ENCODE peak calls at places on chromosomes 4 and X, in ten cellular contexts. One of them, this sample, is unnamed.

GRCh38 chr4:8580321-8581093 is at the start of gene GPR78:
- DNase-seq in IMR-90: peak; percentile 49
- DNase-seq in H9: peak; percentile 93
- DNase-seq in body of pancreas: peak; percentile 55
- DNase-seq in heart left ventricle: peak; percentile 55
- DNase-seq in thyroid gland: peak; percentile 77
- DNase-seq in tibial artery: no peak
- DNase-seq in ovary: peak; percentile 84
- DNase-seq in uterus: peak; percentile 41
- DNase-seq in cardiac muscle cell: peak; percentile 65
- DNase-seq in this sample: peak; percentile 88

GRCh38 chrX:54640721-54641120 is 110.7 kb downstream of the GNL3L start:
- DNase-seq in thyroid gland: no peak
- DNase-seq in ovary: no peak
- DNase-seq in H9: no peak
- DNase-seq in uterus: no peak
- DNase-seq in cardiac muscle cell: no peak
- DNase-seq in body of pancreas: no peak
- DNase-seq in IMR-90: no peak
- DNase-seq in tibial artery: no peak
- DNase-seq in heart left ventricle: no peak
- DNase-seq in this sample: no peak

GRCh38 chrX:9464435-9465371 is at the start of gene TBL1X:
- DNase-seq in thyroid gland: peak; percentile 52
- DNase-seq in tibial artery: peak; percentile 22
- DNase-seq in heart left ventricle: peak; percentile 69
- DNase-seq in uterus: peak; percentile 68
- DNase-seq in IMR-90: peak; percentile 19
- DNase-seq in ovary: peak; percentile 71
- DNase-seq in cardiac muscle cell: peak; percentile 58
- DNase-seq in H9: peak; percentile 34
- DNase-seq in body of pancreas: peak; percentile 31
- DNase-seq in this sample: no peak

GRCh38 chr4:98430708-98431403 is 169.7 kb downstream of the RAP1GDS1 start:
- DNase-seq in ovary: no peak
- DNase-seq in body of pancreas: no peak
- DNase-seq in thyroid gland: no peak
- DNase-seq in IMR-90: peak; percentile 96
- DNase-seq in tibial artery: no peak
- DNase-seq in H9: no peak
- DNase-seq in uterus: no peak
- DNase-seq in heart left ventricle: no peak
- DNase-seq in cardiac muscle cell: peak; percentile 37
- DNase-seq in this sample: no peak

GRCh38 chrX:46208225-46208854 is 336.9 kb downstream of the ZNF674 start:
- DNase-seq in cardiac muscle cell: no peak
- DNase-seq in ovary: no peak
- DNase-seq in heart left ventricle: no peak
- DNase-seq in uterus: no peak
- DNase-seq in IMR-90: no peak
- DNase-seq in body of pancreas: no peak
- DNase-seq in thyroid gland: no peak
- DNase-seq in tibial artery: no peak
- DNase-seq in H9: no peak
- DNase-seq in this sample: no peak

GRCh38 chr4:57405359-57405758 is 295.2 kb upstream of the IGFBP7 start:
- DNase-seq in uterus: no peak
- DNase-seq in cardiac muscle cell: no peak
- DNase-seq in tibial artery: no peak
- DNase-seq in thyroid gland: no peak
- DNase-seq in body of pancreas: no peak
- DNase-seq in H9: no peak
- DNase-seq in ovary: no peak
- DNase-seq in IMR-90: no peak
- DNase-seq in heart left ventricle: no peak
- DNase-seq in this sample: no peak

GRCh38 chr4:8547108-8547911 is 32.9 kb upstream of the GPR78 start:
- DNase-seq in cardiac muscle cell: peak; percentile 46
- DNase-seq in tibial artery: no peak
- DNase-seq in H9: peak; percentile 75
- DNase-seq in heart left ventricle: peak; percentile 16
- DNase-seq in body of pancreas: peak; percentile 43
- DNase-seq in ovary: no peak
- DNase-seq in uterus: no peak
- DNase-seq in IMR-90: peak; percentile 51
- DNase-seq in thyroid gland: peak; percentile 34
- DNase-seq in this sample: peak; percentile 39

GRCh38 chr4:48949518-48950207 is 36.4 kb upstream of the CWH43 start:
- DNase-seq in body of pancreas: no peak
- DNase-seq in uterus: no peak
- DNase-seq in cardiac muscle cell: no peak
- DNase-seq in heart left ventricle: no peak
- DNase-seq in thyroid gland: no peak
- DNase-seq in ovary: no peak
- DNase-seq in IMR-90: no peak
- DNase-seq in H9: no peak
- DNase-seq in tibial artery: no peak
- DNase-seq in this sample: no peak

GRCh38 chrX:96692454-96692853 is 7.8 kb downstream of the DIAPH2 start:
- DNase-seq in H9: no peak
- DNase-seq in tibial artery: no peak
- DNase-seq in uterus: no peak
- DNase-seq in ovary: no peak
- DNase-seq in heart left ventricle: no peak
- DNase-seq in IMR-90: peak; percentile 10
- DNase-seq in cardiac muscle cell: peak; percentile 57
- DNase-seq in thyroid gland: no peak
- DNase-seq in body of pancreas: no peak
- DNase-seq in this sample: no peak

GRCh38 chrX:96685205-96686099 is 810 bp downstream of the DIAPH2 start:
- DNase-seq in ovary: peak; percentile 47
- DNase-seq in cardiac muscle cell: peak; percentile 56
- DNase-seq in uterus: peak; percentile 27
- DNase-seq in IMR-90: peak; percentile 55
- DNase-seq in tibial artery: peak; percentile 41
- DNase-seq in body of pancreas: peak; percentile 21
- DNase-seq in H9: peak; percentile 33
- DNase-seq in heart left ventricle: peak; percentile 35
- DNase-seq in thyroid gland: peak; percentile 4
- DNase-seq in this sample: no peak

GRCh38 chrX:96689951-96690350 is 5.3 kb downstream of the DIAPH2 start:
- DNase-seq in uterus: no peak
- DNase-seq in H9: no peak
- DNase-seq in IMR-90: peak; percentile 47
- DNase-seq in thyroid gland: no peak
- DNase-seq in cardiac muscle cell: no peak
- DNase-seq in tibial artery: no peak
- DNase-seq in heart left ventricle: no peak
- DNase-seq in body of pancreas: no peak
- DNase-seq in ovary: no peak
- DNase-seq in this sample: no peak

GRCh38 chrX:96692911-96693310 is 8.3 kb downstream of the DIAPH2 start:
- DNase-seq in H9: no peak
- DNase-seq in thyroid gland: no peak
- DNase-seq in IMR-90: no peak
- DNase-seq in heart left ventricle: no peak
- DNase-seq in tibial artery: no peak
- DNase-seq in ovary: no peak
- DNase-seq in cardiac muscle cell: no peak
- DNase-seq in body of pancreas: no peak
- DNase-seq in uterus: no peak
- DNase-seq in this sample: no peak

GRCh38 chrX:96688789-96689188 is 4.1 kb downstream of the DIAPH2 start:
- DNase-seq in heart left ventricle: no peak
- DNase-seq in thyroid gland: no peak
- DNase-seq in uterus: no peak
- DNase-seq in IMR-90: no peak
- DNase-seq in ovary: no peak
- DNase-seq in body of pancreas: no peak
- DNase-seq in H9: no peak
- DNase-seq in tibial artery: no peak
- DNase-seq in cardiac muscle cell: no peak
- DNase-seq in this sample: no peak
- H3K27me3 ChIP-seq in heart left ventricle: no peaks in the 10 kb centered on the region
- H3K27me3 ChIP-seq in thyroid gland: no peaks in the 10 kb centered on the region
- H3K27me3 ChIP-seq in uterus: no peaks in the 10 kb centered on the region
- H3K27me3 ChIP-seq in IMR-90: no peaks in the 10 kb centered on the region
- H3K27me3 ChIP-seq in ovary: no peaks in the 10 kb centered on the region
- H3K27me3 ChIP-seq in body of pancreas: no peaks in the 10 kb centered on the region
- H3K27me3 ChIP-seq in H9: no peaks in the 10 kb centered on the region
- H3K27me3 ChIP-seq in tibial artery: no peaks in the 10 kb centered on the region
- H3K27me3 ChIP-seq in cardiac muscle cell: no peaks in the 10 kb centered on the region
- H3K27me3 ChIP-seq in this sample: no peaks in the 10 kb centered on the region

DNA sequence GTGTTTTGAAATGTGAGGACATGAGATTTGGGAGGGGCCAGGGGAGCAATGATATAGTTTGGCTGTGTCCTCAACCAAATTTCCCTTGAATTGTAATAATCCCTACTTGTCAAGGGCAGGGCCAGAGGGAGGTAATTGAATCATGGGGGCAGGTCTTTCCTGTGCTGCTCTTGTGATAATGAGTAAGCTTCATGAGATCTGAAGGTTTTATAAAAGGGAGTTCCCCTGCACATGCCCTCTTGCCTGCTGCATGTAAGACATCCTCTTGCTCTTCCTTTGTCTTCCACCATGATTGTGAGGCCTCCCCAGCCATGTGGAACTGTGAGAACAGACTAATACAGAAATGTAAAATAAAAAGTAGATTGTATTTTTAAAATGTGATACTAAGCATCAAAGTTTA is 1294.9 kb downstream of the ADGRL3 start:
- DNase-seq in IMR-90: no peak
- DNase-seq in heart left ventricle: no peak
- DNase-seq in ovary: no peak
- DNase-seq in thyroid gland: no peak
- DNase-seq in body of pancreas: no peak
- DNase-seq in cardiac muscle cell: no peak
- DNase-seq in H9: no peak
- DNase-seq in tibial artery: no peak
- DNase-seq in uterus: no peak
- DNase-seq in this sample: no peak
- H3K27ac ChIP-seq in IMR-90: no peak overlapping the region
- H3K27ac ChIP-seq in heart left ventricle: no peak overlapping the region
- H3K27ac ChIP-seq in ovary: no peak overlapping the region
- H3K27ac ChIP-seq in thyroid gland: no peak overlapping the region
- H3K27ac ChIP-seq in body of pancreas: no peak overlapping the region
- H3K27ac ChIP-seq in cardiac muscle cell: no peak overlapping the region
- H3K27ac ChIP-seq in H9: no peak overlapping the region
- H3K27ac ChIP-seq in tibial artery: no peak overlapping the region
- H3K27ac ChIP-seq in uterus: no peak overlapping the region
- H3K27ac ChIP-seq in this sample: no peak overlapping the region

GRCh38 chr4:74223801-74224200 is 65.9 kb downstream of the MTHFD2L start:
- DNase-seq in uterus: no peak
- DNase-seq in cardiac muscle cell: peak; percentile 62
- DNase-seq in ovary: no peak
- DNase-seq in thyroid gland: no peak
- DNase-seq in IMR-90: peak; percentile 59
- DNase-seq in body of pancreas: no peak
- DNase-seq in tibial artery: no peak
- DNase-seq in heart left ventricle: no peak
- DNase-seq in H9: no peak
- DNase-seq in this sample: no peak

GRCh38 chr4:74223098-74223497 is 65.2 kb downstream of the MTHFD2L start:
- DNase-seq in uterus: no peak
- DNase-seq in cardiac muscle cell: no peak
- DNase-seq in tibial artery: no peak
- DNase-seq in ovary: no peak
- DNase-seq in heart left ventricle: no peak
- DNase-seq in IMR-90: no peak
- DNase-seq in thyroid gland: no peak
- DNase-seq in H9: no peak
- DNase-seq in body of pancreas: no peak
- DNase-seq in this sample: no peak

GRCh38 chr4:74230902-74231499 is 73.1 kb downstream of the MTHFD2L start:
- DNase-seq in ovary: no peak
- DNase-seq in thyroid gland: no peak
- DNase-seq in IMR-90: peak; percentile 56
- DNase-seq in body of pancreas: no peak
- DNase-seq in tibial artery: no peak
- DNase-seq in uterus: no peak
- DNase-seq in H9: no peak
- DNase-seq in heart left ventricle: peak; percentile 34
- DNase-seq in cardiac muscle cell: peak; percentile 84
- DNase-seq in this sample: no peak

DNA sequence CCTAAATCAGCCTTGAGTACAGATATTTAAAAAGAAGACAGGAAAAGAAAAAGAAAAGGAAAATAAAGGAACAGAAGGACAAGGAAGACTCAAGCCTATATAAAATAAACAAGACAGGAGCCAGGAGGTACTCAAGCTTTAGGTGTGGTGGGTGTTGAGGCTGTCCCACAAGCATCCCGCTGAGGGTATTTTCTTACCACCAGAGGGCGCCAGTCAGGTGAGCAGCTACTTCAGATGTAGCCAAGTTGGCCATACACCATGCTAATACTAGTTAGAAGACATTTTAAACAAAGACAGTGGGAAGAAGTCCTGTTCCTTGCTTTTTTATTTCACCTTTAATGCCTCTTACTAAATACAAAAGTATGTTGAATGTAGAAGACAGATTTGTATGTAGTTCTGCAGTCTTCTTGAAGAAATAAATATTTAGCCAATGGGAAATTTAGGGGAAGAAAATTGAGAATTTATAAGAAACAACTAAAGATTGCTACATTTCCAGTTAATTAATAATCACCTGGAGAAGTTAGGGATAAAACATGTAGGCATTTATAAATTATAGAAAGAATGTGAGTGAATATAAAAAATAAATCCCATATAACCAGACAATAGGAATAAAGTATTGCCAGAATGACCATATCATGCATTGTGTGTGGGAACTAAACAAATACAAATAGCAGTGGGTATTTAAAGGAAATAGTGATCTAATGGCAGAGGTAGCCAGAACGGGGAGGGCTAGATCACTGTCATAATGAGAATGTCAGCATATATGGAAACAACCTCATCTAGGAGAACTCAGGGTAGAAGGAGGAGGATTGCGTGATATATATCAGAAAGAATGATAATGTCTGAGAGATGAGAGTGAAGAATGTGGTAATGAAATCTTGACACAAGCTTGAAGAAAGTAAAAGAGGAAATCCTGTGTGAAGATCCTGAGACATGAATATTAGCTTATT is 71.0 kb downstream of the MTHFD2L start:
- DNase-seq in body of pancreas: peak; percentile 76
- DNase-seq in H9: peak; percentile 84
- DNase-seq in uterus: peak; percentile 33
- DNase-seq in cardiac muscle cell: peak; percentile 89
- DNase-seq in tibial artery: peak; percentile 57
- DNase-seq in ovary: peak; percentile 33
- DNase-seq in heart left ventricle: peak; percentile 65
- DNase-seq in IMR-90: peak; percentile 67
- DNase-seq in thyroid gland: peak; percentile 79
- DNase-seq in this sample: peak; percentile 60
- H3K9me3 ChIP-seq in body of pancreas: no peaks in the 10 kb centered on the region
- H3K9me3 ChIP-seq in H9: no peaks in the 10 kb centered on the region
- H3K9me3 ChIP-seq in uterus: no peaks in the 10 kb centered on the region
- H3K9me3 ChIP-seq in cardiac muscle cell: no peaks in the 10 kb centered on the region
- H3K9me3 ChIP-seq in tibial artery: no peaks in the 10 kb centered on the region
- H3K9me3 ChIP-seq in ovary: no peaks in the 10 kb centered on the region
- H3K9me3 ChIP-seq in heart left ventricle: no peaks in the 10 kb centered on the region
- H3K9me3 ChIP-seq in IMR-90: no peaks in the 10 kb centered on the region
- H3K9me3 ChIP-seq in thyroid gland: no peaks in the 10 kb centered on the region
- H3K9me3 ChIP-seq in this sample: no peaks in the 10 kb centered on the region

DNA sequence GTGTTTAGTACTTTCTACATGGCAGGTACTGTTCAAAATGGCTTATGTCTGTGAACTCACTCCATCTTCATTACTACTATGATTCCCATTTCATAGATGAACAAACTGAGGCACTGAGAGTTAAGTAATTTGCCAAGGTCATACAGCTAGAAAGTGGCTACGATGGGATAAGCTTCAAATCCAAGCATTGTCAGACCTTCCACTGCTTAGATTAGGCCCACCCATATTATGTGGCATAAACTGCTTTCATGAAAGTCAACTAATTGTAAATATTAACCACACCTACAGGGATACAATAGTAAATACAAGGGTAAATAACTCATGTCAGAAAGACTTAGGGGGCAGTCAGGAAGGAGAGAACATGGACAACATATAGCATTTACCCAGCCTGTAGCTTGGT is 68.8 kb downstream of the SLITRK2 start:
- DNase-seq in heart left ventricle: no peak
- DNase-seq in tibial artery: no peak
- DNase-seq in IMR-90: no peak
- DNase-seq in body of pancreas: no peak
- DNase-seq in thyroid gland: no peak
- DNase-seq in cardiac muscle cell: no peak
- DNase-seq in ovary: no peak
- DNase-seq in H9: no peak
- DNase-seq in uterus: no peak
- DNase-seq in this sample: no peak
- H3K27me3 ChIP-seq in heart left ventricle: no peaks in the 10 kb centered on the region
- H3K27me3 ChIP-seq in tibial artery: no peaks in the 10 kb centered on the region
- H3K27me3 ChIP-seq in IMR-90: no peaks in the 10 kb centered on the region
- H3K27me3 ChIP-seq in body of pancreas: no peaks in the 10 kb centered on the region
- H3K27me3 ChIP-seq in thyroid gland: no peaks in the 10 kb centered on the region
- H3K27me3 ChIP-seq in cardiac muscle cell: no peaks in the 10 kb centered on the region
- H3K27me3 ChIP-seq in ovary: no peaks in the 10 kb centered on the region
- H3K27me3 ChIP-seq in H9: no peaks in the 10 kb centered on the region
- H3K27me3 ChIP-seq in uterus: no peaks in the 10 kb centered on the region
- H3K27me3 ChIP-seq in this sample: no peaks in the 10 kb centered on the region